ENCODE peak calls at places on chromosomes 6 and 20, in five cellular contexts. W is upper lobe of left lung, C is transverse colon, G is SK-N-SH, P is stomach. Z is an unnamed sample.

GRCh38 chr6:11430036-11430435 is 107.5 kb upstream of the TMEM170B start:
- DNase-seq in G (no peak), C (no peak), P (no peak), W (no peak), Z (no peak)

GRCh38 chr20:19074828-19075516 is 137.5 kb upstream of the SLC24A3 start:
- DNase-seq in C (no peak), W (no peak), P (no peak), G (no peak), Z (no peak)

GRCh38 chr6:129801909-129802308 is 59.2 kb downstream of the TMEM244 start:
- DNase-seq in P (no peak), C (peak), W (no peak), G (no peak), Z (no peak)

GRCh38 chr6:130527173-130527572 is 161.4 kb downstream of the TMEM200A start:
- DNase-seq in C (no peak), G (no peak), W (no peak), P (no peak), Z (no peak)

GRCh38 chr6:23650676-23651075 is 475.3 kb upstream of the NRSN1 start:
- DNase-seq in W (no peak), G (no peak), C (peak), P (no peak), Z (no peak)

GRCh38 chr6:2739335-2739734 is 11.4 kb downstream of the MYLK4 start:
- DNase-seq in G (no peak), C (no peak), P (no peak), W (no peak), Z (no peak)

GRCh38 chr6:108250240-108250866 is 10.5 kb downstream of the SNX3 start:
- DNase-seq in C (no peak), P (no peak), W (no peak), G (no peak), Z (no peak)

GRCh38 chr6:97790926-97791590 is 508.0 kb upstream of the MMS22L start:
- DNase-seq in W (peak), P (no peak), G (no peak), C (no peak), Z (no peak)

GRCh38 chr6:65937982-65938381 is 231.0 kb upstream of the EYS start:
- DNase-seq in G (no peak), P (no peak), C (no peak), W (no peak), Z (peak)

GRCh38 chr6:84618836-84619235 is 145.6 kb downstream of the TBX18 start:
- DNase-seq in C (no peak), W (no peak), P (no peak), G (no peak), Z (no peak)

GRCh38 chr6:113674075-113674474 is 183.1 kb upstream of the MARCKS start:
- DNase-seq in W (no peak), C (no peak), G (no peak), P (peak), Z (no peak)

GRCh38 chr6:103672169-103672568 is 1187.5 kb downstream of the HACE1 start:
- DNase-seq in C (no peak), P (no peak), W (no peak), G (no peak), Z (no peak)

GRCh38 chr20:23161244-23161875 is 75.2 kb upstream of the CD93 start:
- DNase-seq in P (no peak), C (no peak), G (no peak), W (peak), Z (no peak)

GRCh38 chr6:114619621-114620020 is 276.8 kb upstream of the HS3ST5 start:
- DNase-seq in W (no peak), P (no peak), G (no peak), C (no peak), Z (no peak)

GRCh38 chr6:72826744-72827438 is 205.0 kb downstream of the KCNQ5 start:
- DNase-seq in C (no peak), P (no peak), W (no peak), G (no peak), Z (no peak)

GRCh38 chr6:160344281-160344680 is 3.9 kb upstream of the SLC22A3 start:
- DNase-seq in P (no peak), W (no peak), C (no peak), G (no peak), Z (no peak)

GRCh38 chr6:3913077-3913957 is 64.1 kb downstream of the FAM50B start:
- DNase-seq in P (peak), C (peak), G (no peak), W (no peak), Z (peak)

GRCh38 chr6:84002226-84002625 is 31.3 kb upstream of the MRAP2 start:
- DNase-seq in P (no peak), W (no peak), G (no peak), C (no peak), Z (no peak)

GRCh38 chr6:150588862-150589499 is 10.7 kb upstream of the PLEKHG1 start:
- DNase-seq in G (no peak), W (no peak), C (no peak), P (no peak), Z (no peak)

GRCh38 chr20:8073024-8073832 is 53.7 kb upstream of the TMX4 start:
- DNase-seq in C (no peak), G (no peak), W (no peak), P (no peak), Z (no peak)

DNA sequence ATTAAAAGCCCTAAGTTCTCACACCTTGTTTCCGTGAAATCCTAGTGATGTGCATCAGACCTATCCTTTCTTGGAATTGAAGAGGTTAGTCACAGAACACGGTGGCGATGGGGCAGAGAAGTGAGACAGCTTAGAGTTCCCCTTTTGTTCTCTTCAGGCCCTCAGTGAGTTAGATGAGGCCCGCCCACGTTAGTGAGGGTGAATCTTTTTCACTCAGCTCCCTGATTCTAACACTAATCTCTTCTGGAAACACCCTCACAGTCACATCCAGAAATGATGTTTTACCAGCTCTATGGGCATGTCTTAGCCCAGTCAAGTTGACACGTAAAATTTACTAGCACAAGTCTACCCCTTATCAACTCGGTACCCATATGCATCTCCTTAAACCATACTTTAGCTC is 172.7 kb upstream of the NOX3 start:
- DNase-seq in C (no peak), G (no peak), W (no peak), P (no peak), Z (no peak)
- H3K4me3 ChIP-seq in C (no peak), G (no peak), W (no peak), P (no peak), Z (no peak)

GRCh38 chr6:156698239-156699016 is 78.8 kb upstream of the ARID1B start:
- DNase-seq in W (no peak), G (no peak), P (no peak), C (peak), Z (no peak)
- TF ChIP-seq EP300 in W (no peak), G (no peak), P (no peak), C (no peak), Z (no peak)

GRCh38 chr20:38162878-38163875 is 1.9 kb downstream of the TGM2 start:
- DNase-seq in W (no peak), G (no peak), C (no peak), P (no peak), Z (no peak)

GRCh38 chr20:38164624-38165088 is 414 bp downstream of the TGM2 start:
- DNase-seq in G (no peak), W (no peak), P (no peak), C (no peak), Z (no peak)

GRCh38 chr20:38165089-38165965 is at the start of gene TGM2:
- DNase-seq in G (peak), C (peak), W (peak), P (peak), Z (peak)

GRCh38 chr20:38162149-38162548 is 2.9 kb downstream of the TGM2 start:
- DNase-seq in G (no peak), C (no peak), P (no peak), W (no peak), Z (no peak)

DNA sequence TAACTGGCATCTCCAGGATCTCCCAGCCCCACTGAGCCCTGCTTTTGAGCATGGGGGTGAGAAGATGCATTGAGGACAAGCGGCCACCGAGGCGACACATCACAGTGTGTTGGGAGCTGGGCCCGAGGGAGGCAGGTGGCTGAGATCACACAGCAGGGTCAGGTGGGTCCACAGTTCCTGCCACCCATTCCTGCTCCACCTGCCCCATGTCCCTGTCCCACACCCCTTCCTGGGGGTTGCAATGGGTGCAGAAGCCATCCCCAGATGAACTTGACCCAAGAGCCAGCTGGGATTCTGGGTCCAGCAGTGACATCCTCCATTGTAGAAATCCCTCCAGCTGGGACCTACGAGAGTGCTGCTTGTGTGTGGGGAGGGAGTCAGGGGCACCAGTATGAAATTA is 1.0 kb downstream of the TGM2 start:
- DNase-seq in P (no peak), G (no peak), W (no peak), C (no peak), Z (no peak)
- H3K4me3 ChIP-seq in P (peak), G (peak), W (peak), C (no peak), Z (peak)

GRCh38 chr6:32195652-32195901 is 3.1 kb upstream of the GPSM3 start:
- DNase-seq in W (peak), G (peak), C (peak), P (peak), Z (peak)
- TF ChIP-seq EP300 in W (no peak), G (no peak), C (no peak), P (no peak), Z (no peak)

DNA sequence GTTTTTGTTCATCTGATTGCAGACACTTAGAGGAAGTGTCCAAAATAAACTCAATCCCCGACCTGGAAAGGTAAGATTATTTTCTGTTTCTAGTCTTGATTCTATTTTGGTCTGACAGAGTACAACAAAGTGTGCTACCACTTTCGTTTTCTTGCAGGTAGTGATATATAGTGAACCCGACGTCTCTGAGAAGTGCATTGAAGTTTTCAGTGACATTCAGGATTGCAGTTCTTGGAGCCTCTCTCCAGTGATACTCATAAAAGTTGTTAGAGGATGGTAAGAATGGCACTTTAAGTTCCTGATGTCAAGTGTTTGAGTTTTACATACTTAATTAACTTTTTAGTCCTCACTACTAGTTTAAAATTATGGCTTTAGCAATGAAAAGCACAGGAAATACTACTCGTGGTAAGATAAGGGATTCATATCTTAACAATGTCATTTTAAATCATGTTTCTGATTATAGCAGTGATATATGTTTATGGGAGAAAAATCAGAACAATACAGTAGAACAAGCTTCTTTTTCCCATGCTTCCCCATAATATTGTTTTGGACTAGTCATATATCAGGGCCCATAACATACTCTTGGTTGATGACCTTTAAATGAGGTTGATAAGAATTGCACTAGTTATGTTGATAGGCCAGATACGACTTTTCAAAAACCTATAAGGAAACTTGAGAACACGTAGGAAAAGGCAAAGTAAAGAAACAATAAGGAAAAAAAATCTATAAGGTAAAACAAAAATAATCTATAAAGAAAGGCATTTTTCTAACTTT is 104.0 kb downstream of the RTN4IP1 start:
- DNase-seq in G (no peak), C (no peak), P (no peak), W (no peak), Z (no peak)
- H3K4me3 ChIP-seq in G (peak), C (peak), P (peak), W (peak), Z (no peak)

DNA sequence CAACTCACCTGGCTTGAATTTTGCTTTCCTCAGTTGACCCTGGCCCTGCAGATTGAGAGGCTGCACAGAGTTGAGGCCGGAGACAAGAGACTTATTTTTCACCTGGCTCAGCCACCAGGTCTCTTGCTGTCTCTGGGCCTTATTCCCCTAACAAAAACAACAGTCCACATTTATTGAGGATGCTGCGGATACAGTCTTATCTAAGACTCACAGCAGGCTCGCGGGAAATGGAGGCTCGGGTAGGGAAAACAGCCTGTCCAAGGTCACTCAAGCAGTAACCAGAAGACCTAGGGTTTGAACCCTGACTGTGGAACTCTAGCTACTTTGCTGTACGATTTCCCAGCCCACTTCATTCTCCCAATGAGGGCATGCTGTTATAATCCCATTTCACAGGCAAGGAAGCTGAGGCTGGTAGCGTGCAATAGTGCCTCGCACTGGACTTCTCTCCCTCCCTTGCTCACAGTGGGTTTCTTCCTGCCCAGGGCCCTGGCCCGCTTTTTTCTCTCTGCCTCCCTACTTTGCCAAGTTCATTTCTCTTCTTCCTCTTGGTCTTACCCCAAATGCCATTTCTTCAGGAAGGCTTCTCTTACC is 57.7 kb downstream of the RBM38 start:
- DNase-seq in C (no peak), W (no peak), P (no peak), G (no peak), Z (no peak)
- TF ChIP-seq EP300 in C (no peak), W (no peak), P (no peak), G (no peak), Z (no peak)

GRCh38 chr6:31438677-31439076 is 35.3 kb downstream of the MICA start:
- DNase-seq in C (no peak), P (no peak), W (no peak), G (no peak), Z (no peak)

GRCh38 chr6:31438222-31438621 is 34.8 kb downstream of the MICA start:
- DNase-seq in G (no peak), C (no peak), P (no peak), W (no peak), Z (no peak)

GRCh38 chr6:31446481-31446880 is 43.1 kb downstream of the MICA start:
- DNase-seq in G (no peak), P (no peak), C (no peak), W (no peak), Z (no peak)

GRCh38 chr6:31441368-31442267 is 38.2 kb downstream of the MICA start:
- DNase-seq in P (peak), G (peak), W (peak), C (peak), Z (peak)
- H3K4me3 ChIP-seq in P (no peak), G (peak), W (no peak), C (peak), Z (no peak)

GRCh38 chr20:57482796-57483195 is 42.1 kb downstream of the CTCFL start:
- DNase-seq in C (no peak), G (no peak), W (peak), P (no peak), Z (no peak)

GRCh38 chr20:57481281-57481711 is 43.6 kb downstream of the CTCFL start:
- DNase-seq in C (no peak), W (peak), G (no peak), P (no peak), Z (peak)

GRCh38 chr20:57482148-57482547 is 42.8 kb downstream of the CTCFL start:
- DNase-seq in W (no peak), P (no peak), C (no peak), G (no peak), Z (peak)

GRCh38 chr20:57479196-57479595 is 45.7 kb downstream of the CTCFL start:
- DNase-seq in W (no peak), P (no peak), G (no peak), C (no peak), Z (peak)

GRCh38 chr20:57480444-57481152 is 44.3 kb downstream of the CTCFL start:
- DNase-seq in W (no peak), P (no peak), C (no peak), G (no peak), Z (no peak)
- TF ChIP-seq EP300 in W (no peak), P (no peak), C (no peak), G (no peak), Z (no peak)